ENCODE peak calls at places on chromosomes 3 and 15, in seven cellular contexts. H, M, V, Y, J, U and Z are unnamed samples. For H3K4me1, the result is how much of the 10 kb centered on the place peaks cover.

GRCh38 chr15:42650208-42651066 is 75.0 kb downstream of the STARD9 start:
- DNase-seq in Y (peak), M (peak), V (peak), J (peak), H (peak), U (no peak), Z (peak)

GRCh38 chr3:78871048-78871447 is 896.8 kb downstream of the ROBO1 start:
- DNase-seq in J (no peak), U (no peak), Y (no peak), V (no peak), H (no peak), M (peak), Z (no peak)

GRCh38 chr3:18135083-18135814 is 289.9 kb downstream of the SATB1 start:
- DNase-seq in U (no peak), J (no peak), H (no peak), M (peak), Y (no peak), V (no peak), Z (no peak)

GRCh38 chr15:64634576-64635485 is 140.6 kb downstream of the RBPMS2 start:
- DNase-seq in H (no peak), U (no peak), M (peak), J (no peak), V (no peak), Y (peak), Z (peak)

GRCh38 chr3:194485471-194485875 is 1.3 kb downstream of the ATP13A3 start:
- DNase-seq in U (no peak), Y (no peak), J (no peak), H (no peak), M (peak), V (no peak), Z (no peak)

GRCh38 chr3:118641608-118642007 is 393.0 kb downstream of the IGSF11 start:
- DNase-seq in J (no peak), M (no peak), V (no peak), U (no peak), H (peak), Y (peak), Z (peak)

GRCh38 chr3:24088782-24089181 is 143.7 kb downstream of the NR1D2 start:
- DNase-seq in M (peak), U (no peak), V (no peak), H (peak), J (no peak), Y (no peak), Z (no peak)

GRCh38 chr3:56980798-56981390 is 79.6 kb upstream of the SPATA12 start:
- DNase-seq in V (peak), J (no peak), Y (no peak), U (no peak), H (no peak), M (peak), Z (no peak)

GRCh38 chr15:55250951-55251350 is 38.7 kb downstream of the RAB27A start:
- DNase-seq in J (no peak), Y (peak), U (no peak), H (no peak), V (no peak), M (no peak), Z (no peak)

GRCh38 chr3:184502123-184502667 is 59.4 kb upstream of the EPHB3 start:
- DNase-seq in M (no peak), U (no peak), V (no peak), J (no peak), H (no peak), Y (no peak), Z (no peak)

GRCh38 chr3:149620291-149621020 is 37.4 kb downstream of the WWTR1 start:
- DNase-seq in J (no peak), U (no peak), Y (no peak), H (no peak), V (no peak), M (peak), Z (no peak)

GRCh38 chr3:62703423-62704167 is 171.6 kb downstream of the CADPS start:
- DNase-seq in Y (no peak), M (peak), J (no peak), U (no peak), H (no peak), V (no peak), Z (no peak)

GRCh38 chr15:32852771-32853170 is 135.0 kb downstream of the GREM1 start:
- DNase-seq in M (no peak), J (no peak), Y (no peak), V (no peak), U (no peak), H (no peak), Z (no peak)

GRCh38 chr3:117910820-117911524 is 1123.7 kb downstream of the IGSF11 start:
- DNase-seq in H (peak), M (no peak), U (no peak), J (no peak), V (no peak), Y (peak), Z (peak)

GRCh38 chr3:176579741-176580185 is 617.5 kb downstream of the TBL1XR1 start:
- DNase-seq in M (peak), U (no peak), V (no peak), Y (no peak), J (no peak), H (no peak), Z (no peak)

GRCh38 chr3:108178676-108179075 is 43.5 kb downstream of the IFT57 start:
- DNase-seq in J (no peak), M (peak), V (no peak), U (no peak), Y (no peak), H (no peak), Z (no peak)

GRCh38 chr15:69380100-69380725 is 33.9 kb upstream of the KIF23 start:
- DNase-seq in V (no peak), Y (peak), J (no peak), M (no peak), U (no peak), H (no peak), Z (no peak)

GRCh38 chr3:79018671-79019136 is 749.1 kb downstream of the ROBO1 start:
- DNase-seq in U (peak), M (peak), H (peak), Y (peak), V (peak), J (no peak), Z (peak)

GRCh38 chr3:49277357-49277723 is 308 bp upstream of the C3orf62 start:
- DNase-seq in Y (no peak), U (no peak), J (no peak), H (no peak), M (peak), V (no peak), Z (peak)

GRCh38 chr3:195102609-195103467 is 168.1 kb downstream of the XXYLT1 start:
- DNase-seq in U (no peak), Y (no peak), H (no peak), J (no peak), V (no peak), M (peak), Z (no peak)

GRCh38 chr3:514206-514605 is 317.6 kb downstream of the CHL1 start:
- DNase-seq in V (no peak), Y (no peak), H (no peak), J (no peak), U (no peak), M (no peak), Z (no peak)

GRCh38 chr3:71987828-71988227 is 202.9 kb upstream of the PROK2 start:
- DNase-seq in H (no peak), M (peak), U (no peak), Y (no peak), V (no peak), J (no peak), Z (no peak)

GRCh38 chr15:101675015-101675414 is 22.8 kb upstream of the TM2D3 start:
- DNase-seq in Y (no peak), V (no peak), M (peak), J (no peak), H (no peak), U (no peak), Z (no peak)

GRCh38 chr15:60476713-60477112 is 2.2 kb downstream of the ICE2 start:
- DNase-seq in U (no peak), J (no peak), V (no peak), Y (no peak), H (no peak), M (peak), Z (no peak)

GRCh38 chr15:39846108-39846507 is 63.5 kb upstream of the FSIP1 start:
- DNase-seq in U (no peak), M (no peak), H (no peak), V (no peak), Y (no peak), J (no peak), Z (no peak)

GRCh38 chr3:95036526-95037021 is 973.7 kb downstream of the NSUN3 start:
- DNase-seq in U (no peak), Y (no peak), J (no peak), H (no peak), M (no peak), V (no peak), Z (no peak)

GRCh38 chr3:11944052-11944673 is 60.0 kb upstream of the SYN2 start:
- DNase-seq in V (no peak), Y (peak), H (peak), U (no peak), M (peak), J (no peak), Z (peak)

GRCh38 chr3:127473244-127474024 is 117.1 kb downstream of the TPRA1 start:
- DNase-seq in Y (peak), U (peak), H (peak), M (no peak), J (no peak), V (no peak), Z (no peak)

GRCh38 chr3:11530153-11530721 is 113.5 kb downstream of the VGLL4 start:
- DNase-seq in Y (peak), J (no peak), M (peak), H (no peak), U (peak), V (no peak), Z (no peak)

GRCh38 chr3:89184151-89184550 is 76.7 kb downstream of the EPHA3 start:
- DNase-seq in M (no peak), H (no peak), Y (no peak), V (no peak), J (no peak), U (no peak), Z (no peak)

GRCh38 chr15:58690703-58691102 is 58.8 kb downstream of the ADAM10 start:
- DNase-seq in V (no peak), U (no peak), M (no peak), Y (no peak), H (no peak), J (no peak), Z (no peak)

DNA sequence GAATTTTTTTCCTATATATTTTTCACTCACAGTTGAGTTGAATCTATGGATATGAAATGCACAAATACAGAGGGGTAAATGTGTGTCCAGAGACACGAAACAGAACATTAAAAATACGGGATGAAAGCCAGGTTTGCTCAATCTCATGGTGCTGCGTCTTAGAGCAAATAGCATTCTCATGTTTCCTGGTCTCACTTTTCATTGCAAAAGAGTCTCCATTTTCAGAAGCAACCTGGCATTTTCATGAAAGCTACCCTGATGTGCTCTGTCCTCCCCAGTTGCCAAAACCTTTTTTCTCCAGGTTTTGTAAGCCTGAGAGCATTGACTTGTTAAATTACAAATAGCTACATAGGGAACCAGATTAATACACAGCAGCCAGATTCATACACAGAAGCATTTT is 49.5 kb upstream of the MBNL1 start:
- DNase-seq in Y (no peak), U (no peak), M (no peak), H (no peak), V (no peak), J (no peak), Z (no peak)
- H3K4me1 ChIP-seq in Y (under half), U (under half), M (under half), H (under half), V (under half), J (under half), Z (under half)

GRCh38 chr3:30539214-30539613 is 67.2 kb upstream of the TGFBR2 start:
- DNase-seq in J (no peak), Y (no peak), V (no peak), M (no peak), H (no peak), U (no peak), Z (no peak)
- TF ChIP-seq CTCF in J (no peak), Y (no peak), V (no peak), M (no peak), H (no peak), U (no peak), Z (no peak)

GRCh38 chr15:52021892-52022540 is 3.0 kb downstream of the MAPK6 start:
- DNase-seq in U (no peak), M (no peak), Y (no peak), J (no peak), V (no peak), H (no peak), Z (no peak)
- H3K4me3 ChIP-seq in U (no peak), M (peak), Y (no peak), J (no peak), V (peak), H (no peak), Z (no peak)

GRCh38 chr3:129597792-129598381 is 8.6 kb downstream of the PLXND1 start:
- DNase-seq in H (no peak), Y (no peak), V (no peak), U (no peak), M (peak), J (no peak), Z (no peak)

GRCh38 chr3:129598484-129598883 is 8.0 kb downstream of the PLXND1 start:
- DNase-seq in V (no peak), U (no peak), Y (no peak), M (no peak), J (no peak), H (no peak), Z (no peak)

GRCh38 chr3:129600348-129600747 is 6.1 kb downstream of the PLXND1 start:
- DNase-seq in H (no peak), M (no peak), Y (no peak), U (no peak), J (no peak), V (no peak), Z (no peak)

GRCh38 chr3:129599607-129600006 is 6.9 kb downstream of the PLXND1 start:
- DNase-seq in H (no peak), M (peak), Y (no peak), V (peak), U (peak), J (no peak), Z (peak)

GRCh38 chr3:129599073-129599472 is 7.4 kb downstream of the PLXND1 start:
- DNase-seq in U (no peak), H (no peak), J (no peak), M (no peak), Y (no peak), V (no peak), Z (no peak)
- H3K4me1 ChIP-seq in U (half or more), H (under half), J (half or more), M (half or more), Y (under half), V (half or more), Z (half or more)